ENCODE peak calls at places on chromosomes 12 and 14, in seven cellular contexts. X, T, L, M, Z, W and U are unnamed samples.
A peak's percentile ranks its signal among the peaks of the same experiment; 100 is the strongest.

GRCh38 chr14:63457498-63457897 is 85.7 kb downstream of the PPP2R5E start:
- DNase-seq in X (no peak), T (no peak), L (no peak), M (no peak), Z (no peak), W (no peak), U (no peak)

GRCh38 chr12:46361667-46362034 is 10.9 kb downstream of the SLC38A2 start:
- DNase-seq in X (no peak), T (no peak), L (no peak), M (peak; percentile 27), Z (no peak), W (no peak), U (peak; percentile 7)

GRCh38 chr14:86237733-86238132 is 707.8 kb downstream of the FLRT2 start:
- DNase-seq in X (no peak), T (no peak), L (no peak), M (no peak), Z (no peak), W (no peak), U (no peak)

GRCh38 chr12:54029529-54030441 is 1.5 kb downstream of the HOXC6 start:
- DNase-seq in X (no peak), T (no peak), L (no peak), M (no peak), Z (no peak), W (no peak), U (no peak)

GRCh38 chr14:103142031-103142430 is 18.8 kb downstream of the TNFAIP2 start:
- DNase-seq in X (no peak), T (no peak), L (no peak), M (no peak), Z (no peak), W (no peak), U (no peak)

GRCh38 chr12:101803978-101804377 is 26.8 kb downstream of the GNPTAB start:
- DNase-seq in X (no peak), T (no peak), L (no peak), M (no peak), Z (no peak), W (no peak), U (no peak)

GRCh38 chr14:46036099-46036498 is 615.5 kb downstream of the RPL10L start:
- DNase-seq in X (no peak), T (no peak), L (no peak), M (no peak), Z (no peak), W (no peak), U (no peak)

GRCh38 chr12:88339254-88339949 is 197.3 kb downstream of the TMTC3 start:
- DNase-seq in X (no peak), T (no peak), L (peak; percentile 85), M (peak; percentile 74), Z (no peak), W (peak; percentile 51), U (no peak)

GRCh38 chr12:87368259-87368658 is 660.9 kb downstream of the C12orf50 start:
- DNase-seq in X (no peak), T (no peak), L (no peak), M (no peak), Z (no peak), W (no peak), U (no peak)

GRCh38 chr12:15601210-15601800 is 187.9 kb downstream of the EPS8 start:
- DNase-seq in X (no peak), T (no peak), L (peak; percentile 92), M (peak; percentile 85), Z (no peak), W (peak; percentile 60), U (no peak)

GRCh38 chr12:130988261-130989175 is 34.8 kb downstream of the ADGRD1 start:
- DNase-seq in X (no peak), T (no peak), L (no peak), M (no peak), Z (no peak), W (no peak), U (no peak)

GRCh38 chr14:72616294-72616693 is 277.6 kb downstream of the DPF3 start:
- DNase-seq in X (peak; percentile 17), T (no peak), L (peak; percentile 91), M (peak; percentile 78), Z (no peak), W (peak; percentile 95), U (peak; percentile 29)

GRCh38 chr12:52050116-52050770 is 999 bp upstream of the NR4A1 start:
- DNase-seq in X (no peak), T (no peak), L (peak; percentile 50), M (no peak), Z (no peak), W (peak; percentile 68), U (no peak)

GRCh38 chr12:88683628-88684027 is 103.4 kb upstream of the KITLG start:
- DNase-seq in X (no peak), T (no peak), L (no peak), M (no peak), Z (no peak), W (no peak), U (no peak)

GRCh38 chr14:72736348-72736747 is 157.6 kb downstream of the DPF3 start:
- DNase-seq in X (no peak), T (no peak), L (peak; percentile 83), M (peak; percentile 96), Z (no peak), W (peak; percentile 73), U (peak; percentile 15)

GRCh38 chr12:113620437-113620976 is 148.8 kb upstream of the LHX5 start:
- DNase-seq in X (no peak), T (no peak), L (no peak), M (no peak), Z (no peak), W (no peak), U (no peak)

GRCh38 chr12:108369736-108370396 is 30.8 kb upstream of the CMKLR1 start:
- DNase-seq in X (no peak), T (no peak), L (no peak), M (no peak), Z (no peak), W (no peak), U (no peak)